ENCODE peak calls at places on chromosomes 5 and 9, in nine cellular contexts. E, R, N, L, U, I, M, H and D are unnamed samples.

GRCh38 chr9:119968837-119969707 is 599.8 kb upstream of the BRINP1 start:
- DNase-seq in U (peak; percentile 55), E (peak; percentile 85), M (peak; percentile 87), R (peak; percentile 42), N (peak; percentile 5), H (peak; percentile 71), L (no peak), I (peak; percentile 69), D (no peak)

GRCh38 chr9:13330396-13331004 is 51.0 kb upstream of the MPDZ start:
- DNase-seq in E (no peak), R (no peak), H (no peak), I (no peak), M (no peak), U (no peak), N (no peak), L (no peak), D (no peak)

GRCh38 chr9:5832543-5833529 is at the start of gene ERMP1:
- DNase-seq in I (peak; percentile 90), E (peak; percentile 91), L (peak; percentile 78), U (peak; percentile 80), N (peak; percentile 84), M (peak; percentile 92), H (peak; percentile 54), R (peak; percentile 85), D (peak; percentile 78)

GRCh38 chr9:114425126-114425525 is 37.3 kb upstream of the AKNA start:
- DNase-seq in N (no peak), H (no peak), I (no peak), U (no peak), R (no peak), E (no peak), M (no peak), L (no peak), D (no peak)

GRCh38 chr5:51651476-51651875 is 268.2 kb downstream of the ISL1 start:
- DNase-seq in I (no peak), E (no peak), M (no peak), U (no peak), N (no peak), L (no peak), R (no peak), H (no peak), D (no peak)

GRCh38 chr5:114969482-114969881 is 200.2 kb downstream of the TRIM36 start:
- DNase-seq in E (no peak), M (no peak), U (no peak), N (no peak), L (no peak), R (no peak), H (no peak), I (no peak), D (no peak)

GRCh38 chr5:180589771-180590542 is 1.3 kb downstream of the SCGB3A1 start:
- DNase-seq in U (no peak), R (no peak), N (no peak), E (peak; percentile 19), I (no peak), H (no peak), L (no peak), M (peak; percentile 28), D (no peak)

GRCh38 chr9:72478993-72479392 is 42.4 kb upstream of the TMC1 start:
- DNase-seq in H (no peak), L (no peak), U (no peak), I (no peak), E (no peak), R (no peak), M (no peak), N (no peak), D (no peak)

GRCh38 chr5:138936-139335 is 47.0 kb downstream of the PLEKHG4B start:
- DNase-seq in M (no peak), I (no peak), L (no peak), R (no peak), N (no peak), H (no peak), U (no peak), E (no peak), D (no peak)

GRCh38 chr5:132963175-132964104 is at the start of gene AFF4:
- DNase-seq in U (peak; percentile 78), M (peak; percentile 96), H (peak; percentile 94), N (peak; percentile 79), I (peak; percentile 98), L (peak; percentile 74), R (peak; percentile 86), E (peak; percentile 97), D (peak; percentile 68)

GRCh38 chr5:112238473-112238872 is 180.6 kb downstream of the EPB41L4A start:
- DNase-seq in M (peak; percentile 32), R (no peak), H (no peak), L (no peak), E (no peak), N (no peak), U (no peak), I (no peak), D (no peak)

GRCh38 chr5:174327317-174327864 is 281.9 kb downstream of the NSG2 start:
- DNase-seq in U (peak; percentile 38), H (peak; percentile 85), R (no peak), L (no peak), E (peak; percentile 94), N (peak; percentile 10), I (no peak), M (peak; percentile 85), D (peak; percentile 21)

GRCh38 chr9:107286057-107286456 is 3.0 kb downstream of the RAD23B start:
- DNase-seq in M (no peak), H (no peak), E (no peak), R (no peak), I (no peak), N (no peak), U (no peak), L (no peak), D (no peak)

GRCh38 chr9:27861887-27862286 is 288.6 kb upstream of the C9orf72 start:
- DNase-seq in N (no peak), L (no peak), U (no peak), M (no peak), I (no peak), H (no peak), E (no peak), R (no peak), D (no peak)

GRCh38 chr9:137458194-137459146 is 664 bp downstream of the NSMF start:
- DNase-seq in M (peak; percentile 81), H (no peak), U (no peak), E (no peak), L (no peak), I (peak; percentile 79), R (peak; percentile 52), N (no peak), D (no peak)

GRCh38 chr5:174559566-174560090 is 164.8 kb upstream of the MSX2 start:
- DNase-seq in L (no peak), N (no peak), U (no peak), E (no peak), I (no peak), H (no peak), R (no peak), M (no peak), D (no peak)

GRCh38 chr5:149667084-149667826 is 62.9 kb upstream of the PPARGC1B start:
- DNase-seq in L (no peak), E (peak; percentile 73), I (no peak), M (peak; percentile 70), H (peak; percentile 26), U (no peak), N (no peak), R (no peak), D (no peak)

GRCh38 chr9:127921592-127922120 is 4.8 kb upstream of the ST6GALNAC4 start:
- DNase-seq in M (peak; percentile 89), R (no peak), E (peak; percentile 81), L (peak; percentile 67), U (peak; percentile 75), I (no peak), H (no peak), N (peak; percentile 74), D (peak; percentile 70)